ENCODE peak calls at places on chromosomes 13 and 19, in seven cellular contexts. Y, J, F, V, K, P and O are unnamed samples.

GRCh38 chr13:59247166-59247565 is 916.6 kb downstream of the DIAPH3 start:
- DNase-seq in Y (no peak), J (no peak), F (peak; percentile 50), V (no peak), K (no peak), P (no peak), O (no peak)

GRCh38 chr13:95300625-95301134 is 571 bp downstream of the ABCC4 start:
- DNase-seq in Y (peak; percentile 65), J (peak; percentile 40), F (peak; percentile 64), V (peak; percentile 20), K (peak; percentile 26), P (peak; percentile 73), O (peak; percentile 18)

GRCh38 chr13:19069684-19070397 is 111.8 kb downstream of the TUBA3C start:
- DNase-seq in Y (no peak), J (no peak), F (no peak), V (no peak), K (no peak), P (no peak), O (no peak)

GRCh38 chr13:33153421-33154381 is 131.9 kb downstream of the STARD13 start:
- DNase-seq in Y (no peak), J (no peak), F (peak; percentile 52), V (no peak), K (no peak), P (peak; percentile 50), O (no peak)

GRCh38 chr19:49017666-49018351 is 918 bp upstream of the LHB start:
- DNase-seq in Y (peak; percentile 54), J (no peak), F (peak; percentile 36), V (peak; percentile 62), K (peak; percentile 69), P (peak; percentile 84), O (peak; percentile 49)

GRCh38 chr13:74036373-74036772 is 97.8 kb downstream of the KLF12 start:
- DNase-seq in Y (no peak), J (peak; percentile 87), F (no peak), V (no peak), K (no peak), P (no peak), O (no peak)

GRCh38 chr19:49631279-49631588 is 8.7 kb downstream of the RRAS start:
- DNase-seq in Y (no peak), J (no peak), F (no peak), V (no peak), K (no peak), P (no peak), O (no peak)

GRCh38 chr19:21698215-21698614 is 69.2 kb downstream of the ZNF100 start:
- DNase-seq in Y (no peak), J (peak; percentile 18), F (no peak), V (peak; percentile 23), K (peak; percentile 26), P (no peak), O (no peak)

GRCh38 chr19:49870309-49870901 is 3.0 kb upstream of the PNKP start:
- DNase-seq in Y (peak; percentile 58), J (no peak), F (no peak), V (no peak), K (no peak), P (no peak), O (no peak)

GRCh38 chr13:72536668-72537399 is 190.6 kb downstream of the MZT1 start:
- DNase-seq in Y (peak; percentile 12), J (no peak), F (no peak), V (no peak), K (no peak), P (no peak), O (no peak)

GRCh38 chr19:33299061-33299665 is 3.2 kb downstream of the CEBPA start:
- DNase-seq in Y (no peak), J (no peak), F (no peak), V (no peak), K (no peak), P (peak; percentile 41), O (no peak)

GRCh38 chr19:1590641-1591397 is 1.8 kb downstream of the MBD3 start:
- DNase-seq in Y (no peak), J (no peak), F (no peak), V (peak; percentile 22), K (peak; percentile 29), P (no peak), O (no peak)

GRCh38 chr13:61944329-61944929 is 528.8 kb upstream of the PCDH20 start:
- DNase-seq in Y (no peak), J (no peak), F (no peak), V (no peak), K (no peak), P (no peak), O (no peak)

GRCh38 chr13:26062853-26063444 is 11.1 kb upstream of the SHISA2 start:
- DNase-seq in Y (no peak), J (peak; percentile 53), F (no peak), V (peak; percentile 39), K (peak; percentile 51), P (no peak), O (no peak)

GRCh38 chr13:20782116-20782708 is 8.5 kb upstream of the EEF1AKMT1 start:
- DNase-seq in Y (no peak), J (no peak), F (no peak), V (no peak), K (no peak), P (no peak), O (no peak)

GRCh38 chr13:97879646-97880297 is 73.7 kb upstream of the IPO5 start:
- DNase-seq in Y (no peak), J (peak; percentile 54), F (no peak), V (no peak), K (no peak), P (no peak), O (no peak)

GRCh38 chr13:46600943-46601311 is 48.0 kb downstream of the LRCH1 start:
- DNase-seq in Y (no peak), J (no peak), F (no peak), V (no peak), K (no peak), P (no peak), O (no peak)

GRCh38 chr19:17753976-17754375 is 2.7 kb downstream of the FCHO1 start:
- DNase-seq in Y (no peak), J (no peak), F (no peak), V (no peak), K (no peak), P (no peak), O (no peak)

GRCh38 chr19:4108767-4109625 is 14.9 kb downstream of the MAP2K2 start:
- DNase-seq in Y (no peak), J (no peak), F (no peak), V (peak; percentile 77), K (peak; percentile 76), P (peak; percentile 90), O (peak; percentile 63)

GRCh38 chr19:30686252-30686762 is 314.1 kb downstream of the ZNF536 start:
- DNase-seq in Y (peak; percentile 46), J (no peak), F (no peak), V (no peak), K (no peak), P (no peak), O (no peak)

GRCh38 chr13:24308488-24309020 is 826 bp upstream of the C1QTNF9 start:
- DNase-seq in Y (no peak), J (no peak), F (no peak), V (no peak), K (no peak), P (no peak), O (no peak)

DNA sequence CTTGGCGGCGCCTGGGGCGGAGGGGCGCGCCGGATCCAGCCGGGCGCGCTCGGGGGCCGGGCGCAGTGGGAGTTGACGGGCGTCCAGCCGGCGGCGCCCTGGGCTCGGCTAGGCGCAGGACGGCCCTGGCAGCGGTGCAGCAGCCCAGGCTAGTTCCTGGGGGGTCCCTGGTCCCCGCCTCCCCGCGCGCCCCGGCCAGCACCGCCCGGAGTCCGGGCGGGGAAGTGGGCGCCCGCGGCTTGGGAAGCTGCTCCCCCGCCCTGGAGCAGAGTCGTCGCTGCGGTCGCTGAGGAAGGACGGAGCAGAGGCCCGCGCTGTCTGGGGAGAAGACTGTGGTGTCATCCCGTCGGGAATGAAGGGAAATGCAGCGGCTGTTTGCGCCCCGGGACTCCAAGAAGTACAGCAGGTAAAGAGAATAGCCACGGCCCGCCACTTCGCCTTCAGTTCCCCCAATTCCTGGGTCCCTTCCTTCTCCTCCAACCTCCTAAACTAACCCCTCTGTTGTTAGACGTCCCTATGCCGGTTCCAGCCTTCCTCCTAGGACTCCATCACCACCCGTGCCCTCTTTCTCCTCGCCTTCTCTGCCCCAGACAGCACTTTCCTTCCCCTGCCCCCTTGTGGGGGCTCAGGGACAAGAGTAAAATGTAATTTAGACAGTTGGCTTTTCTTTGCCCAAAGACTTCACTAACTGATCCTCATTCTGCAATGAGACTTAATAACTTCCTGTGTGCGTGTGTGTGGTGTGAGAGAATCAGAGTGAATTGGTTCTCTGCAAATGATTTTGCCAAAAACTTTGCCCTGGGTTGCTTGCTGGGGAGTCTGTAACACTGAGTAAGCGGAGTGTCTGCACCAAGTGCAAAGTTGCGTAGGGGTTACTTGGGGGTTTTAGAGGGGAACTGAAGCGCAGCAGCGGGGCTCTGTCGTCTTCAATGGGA is 20.3 kb upstream of the SGCG start:
- DNase-seq in Y (no peak), J (no peak), F (no peak), V (no peak), K (no peak), P (no peak), O (no peak)
- H3K4me3 ChIP-seq in Y (no peak overlapping the region), J (no peak overlapping the region), F (peak overlapping the region; percentile 65), V (no peak overlapping the region), K (no peak overlapping the region), P (peak overlapping the region; percentile 8), O (no peak overlapping the region)

DNA sequence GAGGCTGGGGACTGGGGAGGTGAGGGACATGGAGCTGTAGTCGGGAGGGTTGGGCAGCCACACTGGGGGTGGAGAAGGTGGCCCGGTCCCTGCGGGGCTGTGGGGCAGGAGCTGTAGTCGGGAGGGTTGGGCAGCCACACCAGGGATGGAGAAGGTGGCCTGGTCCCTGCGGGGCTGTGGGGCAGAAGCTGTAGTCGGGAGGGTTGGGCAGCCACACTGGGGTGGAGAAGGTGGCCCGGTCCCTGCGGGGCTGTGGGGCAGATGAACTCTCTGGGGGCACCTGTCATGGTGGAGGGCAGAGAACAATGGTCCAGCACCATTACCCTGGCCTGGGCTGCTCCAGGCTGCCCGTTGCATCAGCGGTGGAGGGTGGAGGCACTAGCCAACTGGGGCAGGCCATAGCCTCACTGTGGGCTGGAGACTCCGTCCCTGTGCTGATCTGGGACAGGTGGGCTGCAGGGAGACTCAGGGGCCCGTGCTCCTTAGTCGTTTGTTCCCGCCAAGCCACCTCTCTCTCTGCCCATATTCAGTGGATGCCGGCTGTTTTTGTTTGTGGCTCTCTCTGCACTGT is 51.4 kb downstream of the ATP11A start:
- DNase-seq in Y (no peak), J (no peak), F (no peak), V (no peak), K (no peak), P (no peak), O (no peak)
- H3K4me3 ChIP-seq in Y (no peak overlapping the region), J (no peak overlapping the region), F (peak overlapping the region; percentile 49), V (no peak overlapping the region), K (no peak overlapping the region), P (no peak overlapping the region), O (no peak overlapping the region)

GRCh38 chr13:27065582-27065981 is 106.0 kb downstream of the USP12 start:
- DNase-seq in Y (no peak), J (no peak), F (no peak), V (no peak), K (no peak), P (no peak), O (no peak)

GRCh38 chr13:27064252-27064995 is 107.2 kb downstream of the USP12 start:
- DNase-seq in Y (no peak), J (no peak), F (no peak), V (no peak), K (no peak), P (no peak), O (no peak)
- H3K4me3 ChIP-seq in Y (no peak overlapping the region), J (no peak overlapping the region), F (no peak overlapping the region), V (no peak overlapping the region), K (no peak overlapping the region), P (no peak overlapping the region), O (no peak overlapping the region)

GRCh38 chr13:22403144-22403543 is 732.3 kb downstream of the FGF9 start:
- DNase-seq in Y (no peak), J (no peak), F (no peak), V (no peak), K (no peak), P (no peak), O (no peak)

GRCh38 chr13:22402682-22403081 is 731.8 kb downstream of the FGF9 start:
- DNase-seq in Y (no peak), J (no peak), F (no peak), V (no peak), K (no peak), P (no peak), O (no peak)
- H3K4me3 ChIP-seq in Y (no peak overlapping the region), J (no peak overlapping the region), F (no peak overlapping the region), V (no peak overlapping the region), K (no peak overlapping the region), P (no peak overlapping the region), O (no peak overlapping the region)